ENCODE peak calls at places on chromosome 15, in six cellular contexts. H is cardiac muscle cell, W is right atrium auricular region, B is dorsolateral prefrontal cortex, F is kidney, E is AG10803. Y is an unnamed sample.

GRCh38 chr15:63250312-63250965 is 27.0 kb upstream of the APH1B start:
- DNase-seq in H (peak), W (no peak), B (no peak), F (no peak), E (peak), Y (no peak)

GRCh38 chr15:22944651-22945050 is 35.5 kb downstream of the CYFIP1 start:
- DNase-seq in H (no peak), W (no peak), B (no peak), F (peak), E (no peak), Y (no peak)

GRCh38 chr15:48358681-48359152 is 27.5 kb downstream of the DUT start:
- DNase-seq in H (peak), W (no peak), B (no peak), F (no peak), E (peak), Y (no peak)

GRCh38 chr15:22956980-22957264 is 23.2 kb downstream of the CYFIP1 start:
- DNase-seq in H (no peak), W (no peak), B (no peak), F (no peak), E (no peak), Y (no peak)

GRCh38 chr15:90211440-90212168 is 10.5 kb downstream of the SEMA4B start:
- DNase-seq in H (no peak), W (no peak), B (no peak), F (peak), E (no peak), Y (no peak)

GRCh38 chr15:44427756-44428724 is 611 bp downstream of the CTDSPL2 start:
- DNase-seq in H (peak), W (no peak), B (no peak), F (no peak), E (peak), Y (peak)

GRCh38 chr15:67850995-67851535 is 11.2 kb upstream of the RNU6-1 start:
- DNase-seq in H (peak), W (no peak), B (no peak), F (no peak), E (peak), Y (no peak)

GRCh38 chr15:38226867-38227266 is 25.8 kb upstream of the SPRED1 start:
- DNase-seq in H (peak), W (peak), B (peak), F (no peak), E (peak), Y (no peak)

GRCh38 chr15:41207687-41208448 is 22.7 kb downstream of the EXD1 start:
- DNase-seq in H (peak), W (no peak), B (no peak), F (no peak), E (peak), Y (no peak)

GRCh38 chr15:59532770-59533379 is 78.7 kb upstream of the GCNT3 start:
- DNase-seq in H (peak), W (no peak), B (no peak), F (no peak), E (peak), Y (peak)

GRCh38 chr15:99976811-99977271 is 243.6 kb upstream of the LYSMD4 start:
- DNase-seq in H (peak), W (no peak), B (no peak), F (peak), E (peak), Y (no peak)

GRCh38 chr15:64905119-64905831 is 6.4 kb upstream of the ANKDD1A start:
- DNase-seq in H (peak), W (peak), B (peak), F (peak), E (peak), Y (peak)

GRCh38 chr15:73295630-73296286 is 73.0 kb downstream of the HCN4 start:
- DNase-seq in H (peak), W (no peak), B (no peak), F (no peak), E (peak), Y (no peak)

GRCh38 chr15:101652783-101653430 is 726 bp upstream of the TM2D3 start:
- DNase-seq in H (no peak), W (no peak), B (no peak), F (peak), E (peak), Y (no peak)

GRCh38 chr15:25766421-25766820 is 96.7 kb downstream of the ATP10A start:
- DNase-seq in H (no peak), W (peak), B (no peak), F (no peak), E (no peak), Y (no peak)

GRCh38 chr15:73939138-73939537 is 12.9 kb downstream of the LOXL1 start:
- DNase-seq in H (no peak), W (no peak), B (no peak), F (peak), E (no peak), Y (no peak)

GRCh38 chr15:66865622-66866611 is 163.9 kb downstream of the SMAD6 start:
- DNase-seq in H (no peak), W (no peak), B (no peak), F (no peak), E (no peak), Y (no peak)

GRCh38 chr15:67413770-67414429 is 107.0 kb upstream of the C15orf61 start:
- DNase-seq in H (peak), W (no peak), B (no peak), F (no peak), E (peak), Y (no peak)

GRCh38 chr15:29071193-29071906 is 185.6 kb downstream of the APBA2 start:
- DNase-seq in H (no peak), W (no peak), B (peak), F (no peak), E (no peak), Y (no peak)

GRCh38 chr15:89556413-89557262 is 18.6 kb upstream of the TICRR start:
- DNase-seq in H (peak), W (no peak), B (peak), F (no peak), E (peak), Y (peak)

GRCh38 chr15:46442196-46442595 is 807.4 kb downstream of the SQOR start:
- DNase-seq in H (no peak), W (no peak), B (no peak), F (peak), E (peak), Y (no peak)

DNA sequence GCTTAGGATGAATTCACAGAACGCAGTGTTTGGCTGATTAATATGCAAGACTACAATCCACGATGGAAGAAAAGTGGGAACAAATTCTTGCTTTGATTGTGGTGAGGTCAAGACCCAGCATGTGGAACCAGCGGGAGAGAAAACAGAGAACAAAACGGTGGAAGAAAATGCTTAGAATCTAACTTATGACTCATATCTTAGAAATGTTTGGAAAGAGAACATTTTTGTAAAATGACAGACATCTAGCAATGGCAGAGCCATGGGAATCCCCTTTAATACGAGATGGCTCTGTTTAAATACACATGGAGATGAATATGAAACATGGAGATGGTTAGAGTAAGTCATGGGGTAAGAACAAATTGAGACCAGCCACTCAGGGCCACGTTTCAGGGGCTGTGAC is 67.8 kb upstream of the ONECUT1 start:
- DNase-seq in H (no peak), W (no peak), B (no peak), F (no peak), E (no peak), Y (no peak)
- H3K4me3 ChIP-seq in H (no peak), W (no peak), B (no peak), F (no peak), E (no peak), Y (no peak)

GRCh38 chr15:42577514-42578031 is 2.2 kb downstream of the STARD9 start:
- DNase-seq in H (peak), W (no peak), B (peak), F (no peak), E (peak), Y (no peak)
- H3K4me3 ChIP-seq in H (no peak), W (peak), B (no peak), F (no peak), E (no peak), Y (no peak)

DNA sequence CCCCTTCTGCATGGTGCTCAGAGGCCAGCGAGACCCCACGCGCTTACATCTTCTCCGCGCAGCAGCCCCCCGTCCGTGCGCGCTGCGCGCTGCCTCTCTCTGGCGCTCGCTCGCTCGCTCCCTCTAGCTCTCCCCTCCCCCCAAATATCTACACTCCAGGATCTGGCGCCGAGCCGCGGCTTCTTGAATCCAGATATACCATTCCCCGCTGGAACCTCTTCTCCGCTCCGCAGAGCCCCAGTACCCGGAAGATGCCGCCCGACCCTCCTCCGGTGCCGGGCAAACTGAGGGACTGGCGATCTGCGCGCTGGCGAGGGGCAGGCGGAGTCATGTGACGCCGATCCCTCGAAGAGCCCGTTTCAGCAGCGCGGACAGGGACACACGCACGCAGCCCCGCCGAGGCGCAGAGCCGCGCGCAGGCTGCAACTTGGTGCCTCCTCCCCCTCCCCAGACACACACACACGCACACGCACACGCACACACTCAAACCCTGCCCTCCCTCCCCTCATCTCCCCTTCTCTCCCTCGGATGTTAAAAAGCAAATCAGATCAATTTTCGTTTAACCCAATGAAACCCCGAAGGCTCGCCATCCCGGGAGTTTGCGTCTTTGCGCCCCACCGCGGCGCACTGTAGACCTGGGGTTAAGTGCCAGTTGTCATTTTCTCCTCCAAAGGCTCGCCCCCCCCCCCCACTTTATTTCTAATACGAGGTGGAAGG is at the start of gene RASGRF1:
- DNase-seq in H (peak), W (peak), B (peak), F (no peak), E (no peak), Y (no peak)
- H3K4me3 ChIP-seq in H (peak), W (peak), B (peak), F (peak), E (no peak), Y (no peak)

GRCh38 chr15:86615816-86616215 is 536.1 kb downstream of the AGBL1 start:
- DNase-seq in H (no peak), W (no peak), B (no peak), F (no peak), E (no peak), Y (no peak)
- H3K4me3 ChIP-seq in H (no peak), W (no peak), B (no peak), F (no peak), E (no peak), Y (no peak)

GRCh38 chr15:60568883-60569495 is 90.0 kb upstream of the ICE2 start:
- DNase-seq in H (no peak), W (no peak), B (no peak), F (no peak), E (no peak), Y (peak)
- H3K4me3 ChIP-seq in H (no peak), W (no peak), B (no peak), F (no peak), E (no peak), Y (no peak)

GRCh38 chr15:70761931-70762468 is 1.4 kb downstream of the UACA start:
- DNase-seq in H (peak), W (no peak), B (no peak), F (no peak), E (no peak), Y (no peak)
- H3K4me3 ChIP-seq in H (peak), W (peak), B (peak), F (peak), E (peak), Y (no peak)

GRCh38 chr15:35667908-35668307 is 121.9 kb upstream of the DPH6 start:
- DNase-seq in H (no peak), W (no peak), B (no peak), F (no peak), E (no peak), Y (no peak)

GRCh38 chr15:35669021-35669420 is 123.1 kb upstream of the DPH6 start:
- DNase-seq in H (no peak), W (no peak), B (no peak), F (no peak), E (no peak), Y (no peak)

GRCh38 chr15:35663956-35664355 is 118.0 kb upstream of the DPH6 start:
- DNase-seq in H (peak), W (no peak), B (no peak), F (no peak), E (no peak), Y (no peak)

GRCh38 chr15:35669457-35670045 is 123.6 kb upstream of the DPH6 start:
- DNase-seq in H (no peak), W (no peak), B (no peak), F (no peak), E (no peak), Y (no peak)

DNA sequence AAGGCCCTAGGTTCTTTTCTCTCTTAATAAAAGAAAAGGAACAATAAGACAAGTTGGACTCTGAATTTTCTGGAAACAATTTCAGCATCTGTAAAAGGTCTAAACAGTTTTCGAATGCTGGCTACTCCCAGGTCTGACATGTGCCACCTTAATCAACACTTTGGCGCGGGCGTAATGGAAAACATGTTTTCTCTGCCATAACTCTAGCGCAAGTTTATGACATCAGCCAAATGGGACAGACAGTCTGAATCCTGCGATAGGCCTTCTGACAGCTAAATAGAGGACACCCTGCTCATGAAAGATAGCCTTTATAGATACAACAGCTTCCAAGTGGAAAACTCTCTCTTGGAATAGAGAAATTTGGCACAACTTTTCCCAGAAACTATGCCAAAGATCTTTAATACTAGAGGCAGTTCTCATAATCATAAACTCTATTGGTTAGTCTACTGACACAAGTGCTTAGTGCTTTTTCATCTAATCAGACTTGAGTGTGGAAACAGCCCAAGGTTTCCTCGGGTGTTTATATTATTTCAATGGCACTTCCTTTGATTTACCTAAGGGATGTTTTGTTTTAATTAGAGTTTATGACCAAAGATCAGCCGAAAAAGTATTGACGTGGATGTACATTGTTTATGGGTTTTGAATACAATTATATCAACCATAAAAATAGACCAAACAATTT is 120.0 kb upstream of the DPH6 start:
- DNase-seq in H (peak), W (peak), B (no peak), F (no peak), E (no peak), Y (no peak)
- H3K4me3 ChIP-seq in H (no peak), W (no peak), B (no peak), F (no peak), E (no peak), Y (no peak)

GRCh38 chr15:75456710-75457109 is 5.2 kb upstream of the SIN3A start:
- DNase-seq in H (peak), W (no peak), B (no peak), F (no peak), E (peak), Y (no peak)
- H3K4me3 ChIP-seq in H (no peak), W (no peak), B (no peak), F (peak), E (peak), Y (peak)

GRCh38 chr15:75130597-75131268 is 70.9 kb upstream of the C15orf39 start:
- DNase-seq in H (no peak), W (no peak), B (no peak), F (no peak), E (no peak), Y (no peak)
- H3K4me3 ChIP-seq in H (no peak), W (no peak), B (no peak), F (no peak), E (no peak), Y (no peak)

Y was measured in CD4-positive, alpha-beta memory T cell.